ENCODE peak calls at places on chromosomes 13 and 19, in nine cellular contexts. Z is foreskin fibroblast; E is tibial artery; B is HFF-Myc; N is retinal pigment epithelial cell; A is AG09309; D is BJ; F is left ventricle myocardium inferior; U is activated CD8-positive, alpha-beta T cell treated with anti-CD3 and anti-CD28 coated beads for 36 hours. M is an unnamed sample.

GRCh38 chr13:76887070-76887563 is 912 bp upstream of the KCTD12 start:
- DNase-seq in F (peak), B (no peak), U (no peak), A (no peak), N (no peak), Z (no peak), D (no peak), E (no peak), M (peak)

GRCh38 chr13:40442826-40443225 is 223.6 kb downstream of the FOXO1 start:
- DNase-seq in B (no peak), E (no peak), F (no peak), A (no peak), D (no peak), N (no peak), Z (no peak), U (no peak), M (no peak)

GRCh38 chr13:59384154-59384553 is 779.6 kb downstream of the DIAPH3 start:
- DNase-seq in E (no peak), B (no peak), A (no peak), N (no peak), U (no peak), D (no peak), F (no peak), Z (no peak), M (no peak)

GRCh38 chr19:35977446-35978222 is 17.4 kb upstream of the SDHAF1 start:
- DNase-seq in Z (no peak), B (no peak), U (peak), A (no peak), F (no peak), D (no peak), N (no peak), E (no peak), M (peak)

GRCh38 chr13:113945857-113946408 is 27.9 kb downstream of the C13orf46 start:
- DNase-seq in D (no peak), E (no peak), B (no peak), U (no peak), F (no peak), N (no peak), A (no peak), Z (no peak), M (no peak)

GRCh38 chr19:709965-710714 is 1.4 kb downstream of the PALM start:
- DNase-seq in D (no peak), E (peak), Z (no peak), A (no peak), F (peak), U (no peak), N (no peak), B (no peak), M (peak)

GRCh38 chr13:43895940-43896339 is 16.2 kb downstream of the LACC1 start:
- DNase-seq in E (no peak), A (no peak), B (no peak), U (no peak), D (no peak), Z (no peak), N (no peak), F (no peak), M (no peak)

GRCh38 chr19:55210120-55210493 is 806 bp upstream of the PTPRH start:
- DNase-seq in A (peak), B (peak), E (no peak), U (no peak), D (peak), F (no peak), Z (peak), N (peak), M (no peak)

GRCh38 chr19:47675859-47676258 is 37.4 kb upstream of the EHD2 start:
- DNase-seq in E (no peak), U (no peak), A (no peak), N (no peak), D (no peak), F (no peak), Z (no peak), B (no peak), M (no peak)

GRCh38 chr19:45451181-45451849 is 16.5 kb upstream of the FOSB start:
- DNase-seq in U (peak), N (no peak), Z (peak), D (no peak), A (no peak), E (peak), B (no peak), F (no peak), M (peak)

GRCh38 chr13:47175172-47175806 is 278.4 kb upstream of the HTR2A start:
- DNase-seq in A (peak), Z (peak), U (no peak), F (no peak), D (peak), B (peak), E (no peak), N (peak), M (no peak)

DNA sequence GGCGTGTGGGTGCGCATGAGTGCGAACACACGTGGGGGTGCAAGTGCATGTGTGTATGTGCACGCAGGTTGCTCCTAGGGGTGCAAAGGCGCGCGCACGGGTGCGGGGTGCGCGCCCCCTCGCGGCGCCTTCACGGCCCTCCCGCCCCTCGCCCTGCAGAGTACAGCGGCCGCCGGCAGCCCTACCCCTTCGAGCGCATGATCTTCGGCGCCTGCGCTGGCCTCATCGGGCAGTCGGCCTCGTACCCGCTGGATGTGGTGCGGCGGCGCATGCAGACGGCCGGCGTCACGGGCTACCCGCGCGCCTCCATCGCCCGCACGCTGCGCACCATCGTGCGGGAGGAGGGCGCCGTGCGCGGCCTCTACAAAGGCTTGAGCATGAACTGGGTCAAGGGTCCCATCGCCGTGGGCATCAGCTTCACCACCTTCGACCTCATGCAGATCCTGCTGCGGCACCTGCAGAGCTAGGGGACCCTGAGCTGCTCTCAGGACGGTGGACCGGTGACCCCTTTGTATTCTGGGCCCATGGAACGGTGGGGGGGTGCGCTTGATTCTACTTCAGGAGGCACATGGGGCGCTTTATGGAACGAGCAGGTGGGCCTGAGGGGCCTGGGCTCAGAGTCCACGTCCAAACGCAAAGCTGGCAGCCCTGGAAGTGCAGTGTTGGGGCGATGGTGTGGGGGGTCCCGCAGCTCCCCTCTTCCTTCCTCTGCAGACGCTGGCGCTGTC is 27.7 kb downstream of the TMEM161A start:
- DNase-seq in B (no peak), F (no peak), E (no peak), Z (peak), N (no peak), U (peak), A (no peak), D (no peak), M (peak)
- TF ChIP-seq CTCF in B (peak), F (peak), E (no peak), Z (peak), N (peak), U (peak), A (no peak), D (no peak), M (peak)

GRCh38 chr13:28373803-28374202 is 121.1 kb downstream of the FLT1 start:
- DNase-seq in N (no peak), D (no peak), F (no peak), B (no peak), U (no peak), A (no peak), Z (no peak), E (no peak), M (no peak)

GRCh38 chr13:28376604-28377003 is 118.3 kb downstream of the FLT1 start:
- DNase-seq in E (no peak), D (no peak), U (no peak), N (no peak), F (no peak), A (no peak), Z (no peak), B (no peak), M (no peak)

GRCh38 chr13:28380319-28380718 is 114.6 kb downstream of the FLT1 start:
- DNase-seq in E (no peak), F (no peak), A (no peak), D (no peak), Z (no peak), U (no peak), N (no peak), B (no peak), M (no peak)

GRCh38 chr13:28379371-28380083 is 115.4 kb downstream of the FLT1 start:
- DNase-seq in D (no peak), B (no peak), U (no peak), E (no peak), A (no peak), Z (no peak), N (no peak), F (no peak), M (no peak)

GRCh38 chr13:28375250-28375930 is 119.5 kb downstream of the FLT1 start:
- DNase-seq in A (no peak), N (no peak), U (no peak), E (no peak), B (no peak), Z (no peak), D (no peak), F (no peak), M (peak)
- TF ChIP-seq CTCF in A (no peak), N (no peak), U (no peak), E (no peak), B (no peak), Z (no peak), D (no peak), F (no peak), M (no peak)

GRCh38 chr19:5225486-5226345 is 114.9 kb downstream of the PTPRS start:
- DNase-seq in Z (no peak), A (no peak), F (no peak), B (no peak), U (peak), D (no peak), N (no peak), E (no peak), M (peak)
- TF ChIP-seq CTCF in Z (peak), A (peak), F (peak), B (peak), U (peak), D (peak), N (peak), E (peak), M (peak)

GRCh38 chr13:24452044-24452443 is 60.5 kb downstream of the PARP4 start:
- DNase-seq in B (no peak), U (no peak), F (no peak), E (no peak), D (no peak), Z (no peak), N (no peak), A (no peak), M (no peak)
- TF ChIP-seq CTCF in B (no peak), U (no peak), F (no peak), E (no peak), D (no peak), Z (no peak), N (no peak), A (no peak), M (no peak)

DNA sequence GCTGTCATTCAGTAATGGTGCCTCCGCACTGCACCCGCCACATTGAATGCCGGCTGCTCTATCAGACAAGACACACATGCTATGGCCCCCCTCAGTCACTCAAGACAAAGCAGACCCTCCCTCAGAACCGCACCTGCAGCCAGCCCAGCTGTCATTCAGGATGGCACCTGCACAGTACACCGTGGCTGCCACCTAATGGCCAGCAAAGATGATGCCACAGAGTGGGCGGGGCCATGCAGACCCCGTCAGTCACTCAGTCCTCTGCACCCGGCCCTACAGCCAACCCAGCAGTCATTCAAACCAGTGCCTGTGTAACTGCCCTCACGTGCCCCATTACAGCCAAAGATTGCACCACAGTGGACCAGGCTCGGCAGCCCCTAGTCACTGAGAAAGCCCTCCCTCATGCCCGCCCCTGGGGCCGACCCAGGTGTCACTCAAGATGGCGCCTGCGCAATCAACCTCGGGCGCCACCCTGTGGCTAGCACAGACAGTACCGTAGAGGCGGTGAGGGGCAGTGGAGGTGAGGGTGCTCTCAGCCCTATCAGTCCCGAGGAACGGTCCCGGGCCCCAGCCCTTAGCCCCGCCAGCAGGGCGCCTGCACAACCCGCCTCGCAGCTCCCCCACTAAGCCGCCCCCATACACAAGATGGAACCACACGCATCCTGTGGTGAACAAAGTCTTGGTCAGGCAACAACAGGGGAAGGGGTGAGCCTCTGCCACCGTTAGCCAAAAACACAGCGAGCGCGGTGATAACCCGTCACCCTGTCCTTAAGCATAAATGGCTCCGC is 2.4 kb downstream of the PEG3 start:
- DNase-seq in E (peak), A (no peak), U (peak), Z (peak), F (peak), D (no peak), N (peak), B (no peak), M (peak)
- TF ChIP-seq CTCF in E (peak), A (no peak), U (no peak), Z (no peak), F (peak), D (no peak), N (peak), B (no peak), M (peak)

DNA sequence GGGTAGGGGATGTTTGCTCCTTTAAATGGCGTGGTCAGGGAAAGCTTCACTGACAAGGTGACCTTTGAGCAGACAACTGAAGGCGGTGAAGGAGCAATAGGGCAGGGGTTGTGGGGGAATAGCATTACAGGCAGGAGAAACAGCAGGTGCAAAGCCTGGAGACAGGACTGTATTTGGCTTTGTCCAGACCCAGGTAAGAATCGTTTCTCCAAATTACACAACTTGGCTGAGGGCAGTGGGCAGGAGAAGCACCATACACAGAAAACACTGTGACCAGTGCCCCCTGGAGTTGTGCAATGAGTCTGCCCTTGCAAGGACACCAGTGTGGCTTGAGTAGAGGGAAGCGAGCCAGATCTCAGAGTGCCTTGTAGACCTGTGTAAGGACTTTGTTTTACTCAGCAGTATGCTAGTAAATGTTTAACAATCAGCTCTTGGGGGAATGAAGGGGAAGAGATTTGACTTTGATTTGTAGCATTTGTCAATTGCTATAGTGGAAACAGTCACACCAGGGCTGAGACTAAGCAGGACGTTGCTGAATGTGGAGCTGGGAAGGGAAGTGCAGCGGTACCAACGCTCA is 360.0 kb downstream of the DCT start:
- DNase-seq in F (no peak), U (no peak), N (no peak), D (no peak), Z (no peak), A (no peak), B (no peak), E (no peak), M (no peak)
- TF ChIP-seq CTCF in F (no peak), U (no peak), N (no peak), D (no peak), Z (no peak), A (no peak), B (peak), E (no peak), M (no peak)

DNA sequence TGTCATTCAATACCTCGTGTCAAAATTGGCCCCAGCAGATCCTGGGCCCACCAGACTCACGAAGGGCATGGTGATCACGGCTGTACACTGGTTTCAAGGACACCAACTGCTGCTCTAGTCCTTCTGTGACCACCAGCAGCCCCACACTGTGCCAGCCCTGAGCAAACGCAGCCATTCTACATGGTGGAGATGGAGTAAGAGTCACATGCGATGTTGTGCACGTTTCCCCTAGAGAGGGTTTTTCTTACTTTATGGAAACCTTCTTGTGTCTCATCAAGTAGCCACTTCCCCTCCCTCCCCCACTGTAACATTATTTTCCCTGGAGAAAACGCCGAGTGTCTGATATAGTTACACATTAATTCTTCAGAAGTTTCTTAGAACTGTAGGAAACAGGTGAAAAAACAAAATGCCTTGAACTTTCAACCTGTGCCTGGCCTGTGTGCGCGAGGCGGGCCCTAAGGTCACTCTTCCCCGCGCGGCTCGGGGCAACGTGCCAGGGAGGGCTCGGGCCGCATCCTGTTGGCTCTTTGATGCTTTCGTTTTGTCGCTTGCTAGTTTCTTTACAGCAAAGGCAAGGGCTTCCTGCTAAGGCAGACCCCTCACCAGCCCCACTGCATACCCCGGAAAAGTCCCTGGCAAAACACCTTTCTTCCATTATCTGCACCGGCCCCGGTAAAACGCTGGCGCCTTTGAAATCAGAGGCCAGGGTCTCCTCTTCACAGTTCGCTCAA is 44.6 kb downstream of the GGACT start:
- DNase-seq in E (no peak), N (no peak), B (no peak), Z (no peak), D (no peak), U (no peak), F (no peak), A (no peak), M (no peak)
- TF ChIP-seq CTCF in E (no peak), N (no peak), B (no peak), Z (no peak), D (no peak), U (no peak), F (no peak), A (no peak), M (no peak)

DNA sequence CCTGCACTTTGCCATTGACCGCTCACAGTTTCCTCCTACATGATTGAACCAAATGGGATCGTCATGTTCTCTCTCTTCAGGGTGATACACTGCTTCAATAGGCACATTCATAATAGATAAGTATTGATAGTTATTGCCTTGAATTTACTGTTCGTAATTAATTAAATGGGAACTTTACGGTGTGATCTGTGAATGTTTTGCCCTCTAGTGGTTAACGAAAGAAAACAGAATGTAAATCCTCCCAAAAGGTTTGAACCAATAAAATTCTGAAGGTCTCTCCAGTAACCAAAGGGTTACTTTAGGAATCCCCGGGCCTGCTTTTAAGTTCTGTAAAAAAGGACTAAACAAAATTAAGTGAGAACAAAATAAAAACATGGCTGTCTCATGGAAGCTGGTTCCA is 389.3 kb downstream of the DACH1 start:
- DNase-seq in Z (peak), F (no peak), U (no peak), E (no peak), A (no peak), N (no peak), D (no peak), B (no peak), M (no peak)
- TF ChIP-seq CTCF in Z (peak), F (peak), U (peak), E (no peak), A (no peak), N (peak), D (peak), B (peak), M (peak)